ENCODE peak calls at places on chromosome 15, in nine cellular contexts. F, O, C, W, R, P, E, B and L are unnamed samples.

GRCh38 chr15:101104186-101104585 is 147.7 kb downstream of the CHSY1 start:
- DNase-seq in B (no peak), C (no peak), E (no peak), O (no peak), R (no peak), F (no peak), W (no peak), P (no peak), L (no peak)

GRCh38 chr15:31349233-31350141 is 22.9 kb downstream of the KLF13 start:
- DNase-seq in B (no peak), P (no peak), F (no peak), R (no peak), C (no peak), W (no peak), E (no peak), O (no peak), L (no peak)

GRCh38 chr15:89436560-89437311 is 59.6 kb downstream of the RHCG start:
- DNase-seq in P (no peak), F (no peak), R (no peak), C (no peak), B (no peak), W (no peak), E (no peak), O (peak; percentile 40), L (no peak)

GRCh38 chr15:48798319-48798718 is 12.6 kb downstream of the CEP152 start:
- DNase-seq in C (no peak), P (no peak), E (no peak), R (no peak), W (no peak), F (no peak), O (no peak), B (no peak), L (no peak)

GRCh38 chr15:35723852-35724251 is 177.9 kb upstream of the DPH6 start:
- DNase-seq in E (no peak), O (no peak), W (no peak), B (no peak), P (no peak), F (no peak), C (no peak), R (no peak), L (no peak)

GRCh38 chr15:50150851-50151250 is 31.1 kb upstream of the SLC27A2 start:
- DNase-seq in W (no peak), E (no peak), F (no peak), B (no peak), O (no peak), R (no peak), P (no peak), C (no peak), L (no peak)

GRCh38 chr15:34246276-34247010 is 21.6 kb downstream of the EMC4 start:
- DNase-seq in E (no peak), P (no peak), F (no peak), C (no peak), B (no peak), R (no peak), W (no peak), O (no peak), L (no peak)

GRCh38 chr15:68106656-68107055 is 52.5 kb downstream of the PIAS1 start:
- DNase-seq in R (no peak), E (peak; percentile 26), C (no peak), P (no peak), O (no peak), F (no peak), B (no peak), W (no peak), L (peak; percentile 7)

GRCh38 chr15:63369766-63370165 is 11.9 kb downstream of the CA12 start:
- DNase-seq in P (no peak), B (peak; percentile 11), O (no peak), R (no peak), C (no peak), W (no peak), F (no peak), E (no peak), L (no peak)

GRCh38 chr15:67829647-67830504 is 4.6 kb downstream of the SKOR1 start:
- DNase-seq in O (no peak), W (no peak), P (no peak), F (no peak), E (no peak), B (peak; percentile 45), C (no peak), R (peak; percentile 14), L (no peak)

GRCh38 chr15:82852906-82853635 is 43.6 kb downstream of the WHAMM start:
- DNase-seq in O (no peak), P (no peak), R (no peak), C (no peak), F (no peak), B (no peak), E (no peak), W (no peak), L (no peak)

GRCh38 chr15:57675481-57676181 is 30.9 kb upstream of the POLR2M start:
- DNase-seq in P (no peak), O (no peak), C (no peak), R (no peak), F (no peak), E (no peak), W (no peak), B (no peak), L (no peak)

GRCh38 chr15:34583399-34584320 is at the start of gene GOLGA8B:
- DNase-seq in O (peak; percentile 59), P (peak; percentile 78), R (peak; percentile 83), E (peak; percentile 86), C (peak; percentile 22), F (peak; percentile 43), W (peak; percentile 70), B (peak; percentile 81), L (no peak)

GRCh38 chr15:77075528-77075927 is 4.6 kb upstream of the TSPAN3 start:
- DNase-seq in B (no peak), C (no peak), E (no peak), O (no peak), F (peak; percentile 30), R (no peak), W (no peak), P (no peak), L (no peak)

GRCh38 chr15:42352401-42352800 is 6.9 kb upstream of the CAPN3 start:
- DNase-seq in O (no peak), P (no peak), R (no peak), C (no peak), B (no peak), W (no peak), E (no peak), F (no peak), L (no peak)